ENCODE peak calls at places on chromosomes 11 and 22, in nine cellular contexts. J is SJSA1, R is tibial artery, S is neural progenitor cell, G is pancreas, T is Peyer's patch, A is right cardiac atrium, F is HepG2, K is colonic mucosa. D is an unnamed sample.

GRCh38 chr11:68436985-68437926 is 23.3 kb upstream of the PPP6R3 start:
- DNase-seq in J (peak; percentile 80), R (no peak), S (no peak), G (no peak), T (no peak), A (peak; percentile 86), F (no peak), K (no peak), D (no peak)

GRCh38 chr11:124746621-124747243 is 5.3 kb downstream of the VSIG2 start:
- DNase-seq in J (peak; percentile 68), R (peak; percentile 91), S (peak; percentile 83), G (peak; percentile 88), T (peak; percentile 96), A (peak; percentile 88), F (peak; percentile 89), K (peak; percentile 95), D (peak; percentile 63)

GRCh38 chr22:33112606-33113005 is 54.4 kb upstream of the SYN3 start:
- DNase-seq in J (no peak), R (no peak), S (no peak), G (no peak), T (no peak), A (no peak), F (no peak), K (no peak), D (no peak)

GRCh38 chr22:22168190-22168940 is 76.2 kb upstream of the VPREB1 start:
- DNase-seq in J (no peak), R (no peak), S (peak; percentile 30), G (peak; percentile 21), T (no peak), A (no peak), F (peak; percentile 25), K (no peak), D (no peak)

GRCh38 chr11:48141475-48142100 is 75.0 kb upstream of the OR4B1 start:
- DNase-seq in J (no peak), R (no peak), S (no peak), G (no peak), T (no peak), A (no peak), F (no peak), K (no peak), D (no peak)

GRCh38 chr22:33400891-33401290 is 342.7 kb upstream of the SYN3 start:
- DNase-seq in J (no peak), R (no peak), S (no peak), G (no peak), T (no peak), A (no peak), F (no peak), K (no peak), D (no peak)

GRCh38 chr22:29719894-29720645 is at the start of gene CABP7:
- DNase-seq in J (no peak), R (no peak), S (peak; percentile 70), G (no peak), T (no peak), A (no peak), F (no peak), K (no peak), D (no peak)

GRCh38 chr11:130156108-130157022 is 3.2 kb upstream of the ST14 start:
- DNase-seq in J (no peak), R (no peak), S (no peak), G (no peak), T (no peak), A (no peak), F (no peak), K (peak; percentile 44), D (no peak)

GRCh38 chr11:96307748-96308133 is 35.3 kb downstream of the MAML2 start:
- DNase-seq in J (peak; percentile 54), R (no peak), S (no peak), G (no peak), T (no peak), A (no peak), F (no peak), K (peak; percentile 75), D (no peak)

DNA sequence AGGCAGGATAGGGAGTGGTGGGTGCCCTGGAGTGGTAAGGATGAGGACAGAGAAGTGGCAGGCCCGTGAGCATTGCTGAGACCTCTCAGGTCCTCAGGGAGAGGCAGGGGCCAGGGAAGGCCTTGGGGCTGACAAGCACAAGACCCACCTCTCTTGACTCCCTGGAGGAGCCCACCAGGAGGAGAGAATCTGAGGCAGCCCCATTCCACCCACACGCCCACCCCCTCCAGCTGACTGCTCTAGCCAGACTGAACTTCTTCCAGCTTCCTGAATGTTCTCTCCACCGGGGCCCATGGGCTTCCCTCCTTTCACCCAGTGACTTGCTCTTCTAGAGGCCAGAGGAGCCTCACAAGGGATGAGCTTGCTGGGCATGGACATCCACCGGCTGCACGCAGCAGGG is 1403.0 kb downstream of the BRD1 start:
- DNase-seq in J (peak; percentile 41), R (peak; percentile 43), S (no peak), G (no peak), T (no peak), A (no peak), F (no peak), K (no peak), D (no peak)
- H3K9me3 ChIP-seq in J (no peaks in the 10 kb centered on the region), R (no peaks in the 10 kb centered on the region), S (no peaks in the 10 kb centered on the region), G (no peaks in the 10 kb centered on the region), T (no peaks in the 10 kb centered on the region), A (no peaks in the 10 kb centered on the region), F (no peaks in the 10 kb centered on the region), K (no peaks in the 10 kb centered on the region), D (no peaks in the 10 kb centered on the region)

GRCh38 chr22:48719978-48720661 is 1107.6 kb downstream of the BRD1 start:
- DNase-seq in J (no peak), R (peak; percentile 28), S (peak; percentile 31), G (no peak), T (peak; percentile 14), A (no peak), F (no peak), K (no peak), D (no peak)

GRCh38 chr22:48718818-48719500 is 1108.7 kb downstream of the BRD1 start:
- DNase-seq in J (no peak), R (peak; percentile 48), S (no peak), G (no peak), T (peak; percentile 33), A (peak; percentile 42), F (no peak), K (no peak), D (no peak)

GRCh38 chr22:48715511-48715910 is 1112.2 kb downstream of the BRD1 start:
- DNase-seq in J (no peak), R (peak; percentile 35), S (no peak), G (no peak), T (no peak), A (peak; percentile 24), F (no peak), K (no peak), D (no peak)

GRCh38 chr22:48717076-48717810 is 1110.4 kb downstream of the BRD1 start:
- DNase-seq in J (no peak), R (peak; percentile 45), S (no peak), G (no peak), T (peak; percentile 29), A (no peak), F (no peak), K (no peak), D (no peak)

DNA sequence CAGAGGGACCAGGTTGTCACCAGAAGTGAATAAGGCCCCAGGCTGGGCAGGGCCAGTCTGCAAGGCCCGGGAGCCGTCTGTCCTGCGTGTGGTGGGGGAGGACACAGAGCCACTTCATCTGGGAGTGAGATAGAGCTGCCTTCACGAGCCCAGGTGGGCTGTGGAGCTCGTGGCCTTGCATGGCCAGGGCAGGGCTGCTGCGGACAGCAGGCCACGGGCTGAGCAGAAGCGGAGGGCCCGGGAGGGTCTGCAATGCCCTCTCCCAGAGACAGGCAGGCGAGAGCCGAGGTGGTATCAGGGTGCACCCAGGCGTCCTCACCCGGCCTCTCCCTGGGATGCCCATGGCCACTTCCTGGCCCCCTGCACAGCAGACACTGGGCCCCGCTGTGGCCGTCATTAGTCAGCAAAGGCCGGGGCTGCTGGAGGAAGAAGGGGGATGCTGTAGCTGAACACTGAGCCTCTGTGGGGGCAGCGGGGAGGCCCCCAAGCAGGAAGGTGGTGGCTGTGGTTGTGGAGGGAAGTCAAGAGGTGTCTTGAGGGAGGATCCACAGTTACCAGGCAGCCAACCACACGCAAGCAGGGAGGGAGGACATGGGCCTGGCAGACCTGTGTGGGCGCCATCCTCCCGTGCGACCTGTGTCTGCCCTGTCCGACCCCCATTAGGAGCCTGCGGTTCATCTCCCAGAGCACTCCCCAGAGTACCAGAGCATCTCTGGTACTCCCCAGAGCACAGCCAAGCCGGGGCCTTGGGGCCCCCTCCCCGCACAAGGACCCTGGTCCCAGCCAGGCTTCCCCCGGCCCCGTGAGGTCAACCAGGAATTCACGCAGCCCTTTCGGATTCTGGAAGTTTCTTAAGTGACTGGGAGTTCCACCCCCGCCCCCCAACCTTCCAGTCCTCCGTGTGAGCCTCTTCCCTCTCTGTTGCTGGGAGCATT is 1109.5 kb downstream of the BRD1 start:
- DNase-seq in J (no peak), R (peak; percentile 49), S (no peak), G (no peak), T (peak; percentile 38), A (no peak), F (no peak), K (no peak), D (no peak)
- H3K9me3 ChIP-seq in J (no peaks in the 10 kb centered on the region), R (peaks cover 4% of the 10 kb centered on the region), S (no peaks in the 10 kb centered on the region), G (no peaks in the 10 kb centered on the region), T (no peaks in the 10 kb centered on the region), A (no peaks in the 10 kb centered on the region), F (no peaks in the 10 kb centered on the region), K (no peaks in the 10 kb centered on the region), D (no peaks in the 10 kb centered on the region)

DNA sequence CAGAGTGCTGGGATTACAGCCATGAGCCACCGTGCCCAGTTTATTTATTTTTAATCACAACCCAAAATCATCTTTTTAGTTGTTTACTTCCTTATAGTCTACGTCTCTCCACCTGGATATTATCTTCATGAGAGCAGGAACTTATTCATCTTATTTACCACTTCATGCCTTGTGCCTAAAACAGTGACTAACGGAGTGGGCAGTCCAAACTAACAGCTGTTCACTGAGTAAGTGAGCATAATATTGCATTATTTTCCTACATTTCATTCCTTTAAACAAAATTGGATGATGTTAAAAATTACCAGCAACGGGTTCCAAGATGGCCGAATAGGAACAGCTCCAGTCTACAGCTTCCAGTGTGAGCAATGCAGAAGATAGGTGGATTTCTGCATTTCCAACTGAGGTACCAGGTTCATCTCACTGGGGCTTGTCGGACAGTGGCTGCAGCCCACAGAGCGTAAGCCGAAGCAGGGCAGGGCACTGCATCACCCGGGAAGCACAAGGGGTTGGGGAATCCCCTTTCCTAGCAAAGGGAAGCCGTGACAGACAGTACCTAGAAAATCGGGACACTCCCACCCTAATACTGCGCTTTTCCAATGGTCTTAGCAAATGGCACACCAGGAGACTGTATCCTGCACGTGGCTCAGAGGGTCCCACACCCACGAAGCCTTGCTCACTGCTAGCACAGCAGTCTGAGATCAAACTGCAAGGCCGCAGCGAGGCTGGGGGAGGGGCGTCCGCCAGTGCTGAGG is 14.1 kb downstream of the TMEM123 start:
- DNase-seq in J (peak; percentile 58), R (no peak), S (no peak), G (no peak), T (no peak), A (no peak), F (peak; percentile 19), K (no peak), D (no peak)
- H3K9me3 ChIP-seq in J (no peaks in the 10 kb centered on the region), R (no peaks in the 10 kb centered on the region), S (peaks cover 4% of the 10 kb centered on the region), G (no peaks in the 10 kb centered on the region), T (no peaks in the 10 kb centered on the region), A (no peaks in the 10 kb centered on the region), F (peaks cover 11% of the 10 kb centered on the region), K (no peaks in the 10 kb centered on the region), D (no peaks in the 10 kb centered on the region)

GRCh38 chr11:97772696-97773095 is 1248.1 kb upstream of the CNTN5 start:
- DNase-seq in J (no peak), R (no peak), S (no peak), G (no peak), T (no peak), A (no peak), F (no peak), K (no peak), D (no peak)

GRCh38 chr11:97764605-97765004 is 1256.1 kb upstream of the CNTN5 start:
- DNase-seq in J (no peak), R (no peak), S (no peak), G (no peak), T (no peak), A (no peak), F (no peak), K (no peak), D (no peak)

GRCh38 chr11:97770570-97770969 is 1250.2 kb upstream of the CNTN5 start:
- DNase-seq in J (no peak), R (no peak), S (no peak), G (no peak), T (no peak), A (no peak), F (no peak), K (no peak), D (no peak)
- H3K9me3 ChIP-seq in J (no peaks in the 10 kb centered on the region), R (no peaks in the 10 kb centered on the region), S (no peaks in the 10 kb centered on the region), G (no peaks in the 10 kb centered on the region), T (peaks cover 10% of the 10 kb centered on the region), A (no peaks in the 10 kb centered on the region), F (peaks cover 6% of the 10 kb centered on the region), K (no peaks in the 10 kb centered on the region), D (no peaks in the 10 kb centered on the region)

D was measured in T-helper 17 cell.